ENCODE peak calls at places on chromosomes 6 and 20, in nine cellular contexts. One of them, this sample, is unnamed.
A peak's percentile ranks its signal among the peaks of the same experiment; 100 is the strongest.

GRCh38 chr20:59398552-59399265 is 98.3 kb downstream of the EDN3 start:
- DNase-seq in nephron progenitor cell: no peak
- DNase-seq in left cardiac atrium: no peak
- DNase-seq in stimulated activated CD8-positive, alpha-beta memory T cell treated with anti-CD3 and anti-CD28 coated beads, Interleukin-15, amount 100 ng/mL, for 24 hours: no peak
- DNase-seq in central memory CD4-positive, alpha-beta T cell: no peak
- DNase-seq in stimulated activated CD4-positive, alpha-beta T cell treated with anti-CD3 and anti-CD28 coated beads, Interleukin-2, amount 100 ng/mL, for 48 hours: no peak
- DNase-seq in tibial artery: no peak
- DNase-seq in KBM-7: no peak
- DNase-seq in HT1080: no peak
- DNase-seq in this sample: no peak

GRCh38 chr6:56314683-56315523 is 67.5 kb upstream of the COL21A1 start:
- DNase-seq in stimulated activated CD4-positive, alpha-beta T cell treated with anti-CD3 and anti-CD28 coated beads, Interleukin-2, amount 100 ng/mL, for 48 hours: peak; percentile 10
- DNase-seq in left cardiac atrium: no peak
- DNase-seq in tibial artery: no peak
- DNase-seq in nephron progenitor cell: peak; percentile 50
- DNase-seq in KBM-7: peak; percentile 61
- DNase-seq in central memory CD4-positive, alpha-beta T cell: no peak
- DNase-seq in HT1080: peak; percentile 62
- DNase-seq in stimulated activated CD8-positive, alpha-beta memory T cell treated with anti-CD3 and anti-CD28 coated beads, Interleukin-15, amount 100 ng/mL, for 24 hours: no peak
- DNase-seq in this sample: no peak

GRCh38 chr6:141562181-141562800 is 570.4 kb upstream of the GJE1 start:
- DNase-seq in stimulated activated CD4-positive, alpha-beta T cell treated with anti-CD3 and anti-CD28 coated beads, Interleukin-2, amount 100 ng/mL, for 48 hours: no peak
- DNase-seq in tibial artery: peak; percentile 62
- DNase-seq in HT1080: no peak
- DNase-seq in nephron progenitor cell: peak; percentile 53
- DNase-seq in KBM-7: peak; percentile 74
- DNase-seq in left cardiac atrium: peak; percentile 56
- DNase-seq in central memory CD4-positive, alpha-beta T cell: no peak
- DNase-seq in stimulated activated CD8-positive, alpha-beta memory T cell treated with anti-CD3 and anti-CD28 coated beads, Interleukin-15, amount 100 ng/mL, for 24 hours: no peak
- DNase-seq in this sample: no peak

GRCh38 chr20:46013826-46014516 is 5.3 kb downstream of the MMP9 start:
- DNase-seq in HT1080: peak; percentile 60
- DNase-seq in nephron progenitor cell: peak; percentile 72
- DNase-seq in KBM-7: peak; percentile 74
- DNase-seq in left cardiac atrium: peak; percentile 47
- DNase-seq in tibial artery: no peak
- DNase-seq in stimulated activated CD8-positive, alpha-beta memory T cell treated with anti-CD3 and anti-CD28 coated beads, Interleukin-15, amount 100 ng/mL, for 24 hours: no peak
- DNase-seq in stimulated activated CD4-positive, alpha-beta T cell treated with anti-CD3 and anti-CD28 coated beads, Interleukin-2, amount 100 ng/mL, for 48 hours: peak; percentile 69
- DNase-seq in central memory CD4-positive, alpha-beta T cell: peak; percentile 55
- DNase-seq in this sample: peak; percentile 73

GRCh38 chr6:159966339-159966738 is 2.5 kb upstream of the IGF2R start:
- DNase-seq in KBM-7: no peak
- DNase-seq in stimulated activated CD8-positive, alpha-beta memory T cell treated with anti-CD3 and anti-CD28 coated beads, Interleukin-15, amount 100 ng/mL, for 24 hours: no peak
- DNase-seq in left cardiac atrium: no peak
- DNase-seq in central memory CD4-positive, alpha-beta T cell: no peak
- DNase-seq in HT1080: no peak
- DNase-seq in nephron progenitor cell: no peak
- DNase-seq in tibial artery: no peak
- DNase-seq in stimulated activated CD4-positive, alpha-beta T cell treated with anti-CD3 and anti-CD28 coated beads, Interleukin-2, amount 100 ng/mL, for 48 hours: no peak
- DNase-seq in this sample: no peak

GRCh38 chr6:45116714-45117410 is 211.3 kb upstream of the RUNX2 start:
- DNase-seq in stimulated activated CD8-positive, alpha-beta memory T cell treated with anti-CD3 and anti-CD28 coated beads, Interleukin-15, amount 100 ng/mL, for 24 hours: no peak
- DNase-seq in tibial artery: no peak
- DNase-seq in nephron progenitor cell: no peak
- DNase-seq in HT1080: peak; percentile 81
- DNase-seq in KBM-7: no peak
- DNase-seq in stimulated activated CD4-positive, alpha-beta T cell treated with anti-CD3 and anti-CD28 coated beads, Interleukin-2, amount 100 ng/mL, for 48 hours: no peak
- DNase-seq in central memory CD4-positive, alpha-beta T cell: no peak
- DNase-seq in left cardiac atrium: no peak
- DNase-seq in this sample: no peak

GRCh38 chr6:82144007-82144851 is 103.3 kb downstream of the IBTK start:
- DNase-seq in nephron progenitor cell: no peak
- DNase-seq in stimulated activated CD8-positive, alpha-beta memory T cell treated with anti-CD3 and anti-CD28 coated beads, Interleukin-15, amount 100 ng/mL, for 24 hours: no peak
- DNase-seq in left cardiac atrium: peak; percentile 36
- DNase-seq in central memory CD4-positive, alpha-beta T cell: no peak
- DNase-seq in KBM-7: no peak
- DNase-seq in HT1080: peak; percentile 96
- DNase-seq in tibial artery: peak; percentile 75
- DNase-seq in stimulated activated CD4-positive, alpha-beta T cell treated with anti-CD3 and anti-CD28 coated beads, Interleukin-2, amount 100 ng/mL, for 48 hours: no peak
- DNase-seq in this sample: no peak

GRCh38 chr20:13443690-13444089 is 195.0 kb downstream of the TASP1 start:
- DNase-seq in nephron progenitor cell: no peak
- DNase-seq in central memory CD4-positive, alpha-beta T cell: no peak
- DNase-seq in tibial artery: no peak
- DNase-seq in stimulated activated CD4-positive, alpha-beta T cell treated with anti-CD3 and anti-CD28 coated beads, Interleukin-2, amount 100 ng/mL, for 48 hours: no peak
- DNase-seq in HT1080: no peak
- DNase-seq in KBM-7: no peak
- DNase-seq in left cardiac atrium: no peak
- DNase-seq in stimulated activated CD8-positive, alpha-beta memory T cell treated with anti-CD3 and anti-CD28 coated beads, Interleukin-15, amount 100 ng/mL, for 24 hours: no peak
- DNase-seq in this sample: no peak

GRCh38 chr20:40506567-40506966 is 182.5 kb downstream of the MAFB start:
- DNase-seq in tibial artery: peak; percentile 99
- DNase-seq in nephron progenitor cell: no peak
- DNase-seq in HT1080: peak; percentile 99
- DNase-seq in stimulated activated CD8-positive, alpha-beta memory T cell treated with anti-CD3 and anti-CD28 coated beads, Interleukin-15, amount 100 ng/mL, for 24 hours: no peak
- DNase-seq in left cardiac atrium: peak; percentile 87
- DNase-seq in central memory CD4-positive, alpha-beta T cell: no peak
- DNase-seq in stimulated activated CD4-positive, alpha-beta T cell treated with anti-CD3 and anti-CD28 coated beads, Interleukin-2, amount 100 ng/mL, for 48 hours: no peak
- DNase-seq in KBM-7: peak; percentile 96
- DNase-seq in this sample: no peak

GRCh38 chr20:63087236-63087871 is 80.6 kb upstream of the BHLHE23 start:
- DNase-seq in stimulated activated CD4-positive, alpha-beta T cell treated with anti-CD3 and anti-CD28 coated beads, Interleukin-2, amount 100 ng/mL, for 48 hours: no peak
- DNase-seq in nephron progenitor cell: peak; percentile 0
- DNase-seq in KBM-7: no peak
- DNase-seq in left cardiac atrium: peak; percentile 12
- DNase-seq in HT1080: no peak
- DNase-seq in tibial artery: peak; percentile 57
- DNase-seq in central memory CD4-positive, alpha-beta T cell: no peak
- DNase-seq in stimulated activated CD8-positive, alpha-beta memory T cell treated with anti-CD3 and anti-CD28 coated beads, Interleukin-15, amount 100 ng/mL, for 24 hours: no peak
- DNase-seq in this sample: no peak

GRCh38 chr20:64076061-64076997 is 3.0 kb downstream of the RGS19 start:
- DNase-seq in tibial artery: no peak
- DNase-seq in nephron progenitor cell: no peak
- DNase-seq in KBM-7: no peak
- DNase-seq in left cardiac atrium: no peak
- DNase-seq in stimulated activated CD8-positive, alpha-beta memory T cell treated with anti-CD3 and anti-CD28 coated beads, Interleukin-15, amount 100 ng/mL, for 24 hours: no peak
- DNase-seq in stimulated activated CD4-positive, alpha-beta T cell treated with anti-CD3 and anti-CD28 coated beads, Interleukin-2, amount 100 ng/mL, for 48 hours: no peak
- DNase-seq in HT1080: no peak
- DNase-seq in central memory CD4-positive, alpha-beta T cell: no peak
- DNase-seq in this sample: no peak

GRCh38 chr6:135323202-135323668 is 142.1 kb downstream of the MYB start:
- DNase-seq in tibial artery: no peak
- DNase-seq in central memory CD4-positive, alpha-beta T cell: no peak
- DNase-seq in left cardiac atrium: no peak
- DNase-seq in nephron progenitor cell: no peak
- DNase-seq in KBM-7: peak; percentile 99
- DNase-seq in stimulated activated CD8-positive, alpha-beta memory T cell treated with anti-CD3 and anti-CD28 coated beads, Interleukin-15, amount 100 ng/mL, for 24 hours: no peak
- DNase-seq in HT1080: no peak
- DNase-seq in stimulated activated CD4-positive, alpha-beta T cell treated with anti-CD3 and anti-CD28 coated beads, Interleukin-2, amount 100 ng/mL, for 48 hours: no peak
- DNase-seq in this sample: peak; percentile 32

GRCh38 chr6:55839080-55839479 is 36.3 kb downstream of the BMP5 start:
- DNase-seq in KBM-7: no peak
- DNase-seq in stimulated activated CD8-positive, alpha-beta memory T cell treated with anti-CD3 and anti-CD28 coated beads, Interleukin-15, amount 100 ng/mL, for 24 hours: no peak
- DNase-seq in nephron progenitor cell: no peak
- DNase-seq in left cardiac atrium: no peak
- DNase-seq in tibial artery: no peak
- DNase-seq in central memory CD4-positive, alpha-beta T cell: no peak
- DNase-seq in stimulated activated CD4-positive, alpha-beta T cell treated with anti-CD3 and anti-CD28 coated beads, Interleukin-2, amount 100 ng/mL, for 48 hours: no peak
- DNase-seq in HT1080: no peak
- DNase-seq in this sample: no peak

GRCh38 chr20:21147593-21147992 is 21.7 kb downstream of the KIZ start:
- DNase-seq in KBM-7: no peak
- DNase-seq in stimulated activated CD8-positive, alpha-beta memory T cell treated with anti-CD3 and anti-CD28 coated beads, Interleukin-15, amount 100 ng/mL, for 24 hours: no peak
- DNase-seq in central memory CD4-positive, alpha-beta T cell: no peak
- DNase-seq in tibial artery: no peak
- DNase-seq in nephron progenitor cell: no peak
- DNase-seq in left cardiac atrium: no peak
- DNase-seq in stimulated activated CD4-positive, alpha-beta T cell treated with anti-CD3 and anti-CD28 coated beads, Interleukin-2, amount 100 ng/mL, for 48 hours: no peak
- DNase-seq in HT1080: peak; percentile 68
- DNase-seq in this sample: no peak

GRCh38 chr6:25363429-25363828 is 84.3 kb downstream of the CARMIL1 start:
- DNase-seq in KBM-7: peak; percentile 17
- DNase-seq in tibial artery: no peak
- DNase-seq in stimulated activated CD8-positive, alpha-beta memory T cell treated with anti-CD3 and anti-CD28 coated beads, Interleukin-15, amount 100 ng/mL, for 24 hours: no peak
- DNase-seq in nephron progenitor cell: no peak
- DNase-seq in stimulated activated CD4-positive, alpha-beta T cell treated with anti-CD3 and anti-CD28 coated beads, Interleukin-2, amount 100 ng/mL, for 48 hours: no peak
- DNase-seq in left cardiac atrium: no peak
- DNase-seq in HT1080: no peak
- DNase-seq in central memory CD4-positive, alpha-beta T cell: no peak
- DNase-seq in this sample: no peak

GRCh38 chr6:109449789-109450673 is 5.5 kb downstream of the MICAL1 start:
- DNase-seq in KBM-7: no peak
- DNase-seq in central memory CD4-positive, alpha-beta T cell: peak; percentile 37
- DNase-seq in nephron progenitor cell: no peak
- DNase-seq in stimulated activated CD8-positive, alpha-beta memory T cell treated with anti-CD3 and anti-CD28 coated beads, Interleukin-15, amount 100 ng/mL, for 24 hours: no peak
- DNase-seq in tibial artery: no peak
- DNase-seq in stimulated activated CD4-positive, alpha-beta T cell treated with anti-CD3 and anti-CD28 coated beads, Interleukin-2, amount 100 ng/mL, for 48 hours: no peak
- DNase-seq in HT1080: no peak
- DNase-seq in left cardiac atrium: no peak
- DNase-seq in this sample: peak; percentile 71

GRCh38 chr6:128759901-128760300 is 123.0 kb upstream of the LAMA2 start:
- DNase-seq in central memory CD4-positive, alpha-beta T cell: no peak
- DNase-seq in HT1080: no peak
- DNase-seq in KBM-7: no peak
- DNase-seq in nephron progenitor cell: no peak
- DNase-seq in stimulated activated CD4-positive, alpha-beta T cell treated with anti-CD3 and anti-CD28 coated beads, Interleukin-2, amount 100 ng/mL, for 48 hours: no peak
- DNase-seq in tibial artery: no peak
- DNase-seq in left cardiac atrium: no peak
- DNase-seq in stimulated activated CD8-positive, alpha-beta memory T cell treated with anti-CD3 and anti-CD28 coated beads, Interleukin-15, amount 100 ng/mL, for 24 hours: no peak
- DNase-seq in this sample: no peak

GRCh38 chr6:122042851-122043250 is 356.6 kb upstream of the HSF2 start:
- DNase-seq in stimulated activated CD4-positive, alpha-beta T cell treated with anti-CD3 and anti-CD28 coated beads, Interleukin-2, amount 100 ng/mL, for 48 hours: no peak
- DNase-seq in left cardiac atrium: no peak
- DNase-seq in tibial artery: no peak
- DNase-seq in stimulated activated CD8-positive, alpha-beta memory T cell treated with anti-CD3 and anti-CD28 coated beads, Interleukin-15, amount 100 ng/mL, for 24 hours: no peak
- DNase-seq in HT1080: no peak
- DNase-seq in central memory CD4-positive, alpha-beta T cell: no peak
- DNase-seq in nephron progenitor cell: peak; percentile 36
- DNase-seq in KBM-7: no peak
- DNase-seq in this sample: no peak

GRCh38 chr6:122033564-122034181 is 365.8 kb upstream of the HSF2 start:
- DNase-seq in stimulated activated CD8-positive, alpha-beta memory T cell treated with anti-CD3 and anti-CD28 coated beads, Interleukin-15, amount 100 ng/mL, for 24 hours: no peak
- DNase-seq in KBM-7: peak; percentile 32
- DNase-seq in central memory CD4-positive, alpha-beta T cell: no peak
- DNase-seq in left cardiac atrium: no peak
- DNase-seq in stimulated activated CD4-positive, alpha-beta T cell treated with anti-CD3 and anti-CD28 coated beads, Interleukin-2, amount 100 ng/mL, for 48 hours: no peak
- DNase-seq in HT1080: peak; percentile 31
- DNase-seq in tibial artery: no peak
- DNase-seq in nephron progenitor cell: peak; percentile 11
- DNase-seq in this sample: no peak

GRCh38 chr6:108363113-108363512 is 68.3 kb downstream of the AFG1L start:
- DNase-seq in KBM-7: no peak
- DNase-seq in tibial artery: no peak
- DNase-seq in left cardiac atrium: no peak
- DNase-seq in stimulated activated CD8-positive, alpha-beta memory T cell treated with anti-CD3 and anti-CD28 coated beads, Interleukin-15, amount 100 ng/mL, for 24 hours: no peak
- DNase-seq in central memory CD4-positive, alpha-beta T cell: no peak
- DNase-seq in nephron progenitor cell: no peak
- DNase-seq in stimulated activated CD4-positive, alpha-beta T cell treated with anti-CD3 and anti-CD28 coated beads, Interleukin-2, amount 100 ng/mL, for 48 hours: no peak
- DNase-seq in HT1080: no peak
- DNase-seq in this sample: no peak

GRCh38 chr6:137845460-137845859 is 21.6 kb upstream of the TNFAIP3 start:
- DNase-seq in stimulated activated CD8-positive, alpha-beta memory T cell treated with anti-CD3 and anti-CD28 coated beads, Interleukin-15, amount 100 ng/mL, for 24 hours: no peak
- DNase-seq in left cardiac atrium: no peak
- DNase-seq in tibial artery: no peak
- DNase-seq in KBM-7: no peak
- DNase-seq in nephron progenitor cell: no peak
- DNase-seq in stimulated activated CD4-positive, alpha-beta T cell treated with anti-CD3 and anti-CD28 coated beads, Interleukin-2, amount 100 ng/mL, for 48 hours: no peak
- DNase-seq in central memory CD4-positive, alpha-beta T cell: no peak
- DNase-seq in HT1080: no peak
- DNase-seq in this sample: no peak

GRCh38 chr6:36131517-36132220 is 1.4 kb downstream of the MAPK13 start:
- DNase-seq in HT1080: peak; percentile 63
- DNase-seq in left cardiac atrium: no peak
- DNase-seq in KBM-7: peak; percentile 30
- DNase-seq in tibial artery: no peak
- DNase-seq in stimulated activated CD4-positive, alpha-beta T cell treated with anti-CD3 and anti-CD28 coated beads, Interleukin-2, amount 100 ng/mL, for 48 hours: peak; percentile 35
- DNase-seq in stimulated activated CD8-positive, alpha-beta memory T cell treated with anti-CD3 and anti-CD28 coated beads, Interleukin-15, amount 100 ng/mL, for 24 hours: no peak
- DNase-seq in nephron progenitor cell: no peak
- DNase-seq in central memory CD4-positive, alpha-beta T cell: peak; percentile 46
- DNase-seq in this sample: no peak

GRCh38 chr6:39876111-39876510 is 58.2 kb downstream of the MOCS1 start:
- DNase-seq in KBM-7: no peak
- DNase-seq in stimulated activated CD8-positive, alpha-beta memory T cell treated with anti-CD3 and anti-CD28 coated beads, Interleukin-15, amount 100 ng/mL, for 24 hours: no peak
- DNase-seq in stimulated activated CD4-positive, alpha-beta T cell treated with anti-CD3 and anti-CD28 coated beads, Interleukin-2, amount 100 ng/mL, for 48 hours: no peak
- DNase-seq in central memory CD4-positive, alpha-beta T cell: no peak
- DNase-seq in HT1080: no peak
- DNase-seq in left cardiac atrium: no peak
- DNase-seq in nephron progenitor cell: no peak
- DNase-seq in tibial artery: no peak
- DNase-seq in this sample: no peak

GRCh38 chr6:164072240-164072666 is 657.7 kb downstream of the QKI start:
- DNase-seq in tibial artery: no peak
- DNase-seq in nephron progenitor cell: no peak
- DNase-seq in KBM-7: no peak
- DNase-seq in left cardiac atrium: no peak
- DNase-seq in stimulated activated CD8-positive, alpha-beta memory T cell treated with anti-CD3 and anti-CD28 coated beads, Interleukin-15, amount 100 ng/mL, for 24 hours: no peak
- DNase-seq in stimulated activated CD4-positive, alpha-beta T cell treated with anti-CD3 and anti-CD28 coated beads, Interleukin-2, amount 100 ng/mL, for 48 hours: no peak
- DNase-seq in central memory CD4-positive, alpha-beta T cell: no peak
- DNase-seq in HT1080: no peak
- DNase-seq in this sample: no peak

GRCh38 chr6:116616757-116617093 is 446 bp downstream of the RSPH4A start:
- DNase-seq in nephron progenitor cell: peak; percentile 42
- DNase-seq in HT1080: no peak
- DNase-seq in tibial artery: no peak
- DNase-seq in central memory CD4-positive, alpha-beta T cell: peak; percentile 5
- DNase-seq in stimulated activated CD4-positive, alpha-beta T cell treated with anti-CD3 and anti-CD28 coated beads, Interleukin-2, amount 100 ng/mL, for 48 hours: no peak
- DNase-seq in left cardiac atrium: no peak
- DNase-seq in KBM-7: no peak
- DNase-seq in stimulated activated CD8-positive, alpha-beta memory T cell treated with anti-CD3 and anti-CD28 coated beads, Interleukin-15, amount 100 ng/mL, for 24 hours: no peak
- DNase-seq in this sample: peak; percentile 11

GRCh38 chr6:111543913-111544435 is 61.0 kb upstream of the REV3L start:
- DNase-seq in left cardiac atrium: no peak
- DNase-seq in stimulated activated CD4-positive, alpha-beta T cell treated with anti-CD3 and anti-CD28 coated beads, Interleukin-2, amount 100 ng/mL, for 48 hours: no peak
- DNase-seq in central memory CD4-positive, alpha-beta T cell: no peak
- DNase-seq in KBM-7: no peak
- DNase-seq in tibial artery: no peak
- DNase-seq in HT1080: no peak
- DNase-seq in nephron progenitor cell: no peak
- DNase-seq in stimulated activated CD8-positive, alpha-beta memory T cell treated with anti-CD3 and anti-CD28 coated beads, Interleukin-15, amount 100 ng/mL, for 24 hours: no peak
- DNase-seq in this sample: no peak

GRCh38 chr6:70666726-70667125 is 957 bp upstream of the SMAP1 start:
- DNase-seq in stimulated activated CD4-positive, alpha-beta T cell treated with anti-CD3 and anti-CD28 coated beads, Interleukin-2, amount 100 ng/mL, for 48 hours: no peak
- DNase-seq in nephron progenitor cell: no peak
- DNase-seq in HT1080: no peak
- DNase-seq in tibial artery: no peak
- DNase-seq in left cardiac atrium: no peak
- DNase-seq in stimulated activated CD8-positive, alpha-beta memory T cell treated with anti-CD3 and anti-CD28 coated beads, Interleukin-15, amount 100 ng/mL, for 24 hours: no peak
- DNase-seq in central memory CD4-positive, alpha-beta T cell: no peak
- DNase-seq in KBM-7: no peak
- DNase-seq in this sample: no peak

This sample was measured in naive B cell.